ENCODE peak calls at places on chromosomes 7 and 10, in four cellular contexts. One of them, this sample, is unnamed. For H3K27me3, the result is how much of the 10 kb centered on the place peaks cover.

GRCh38 chr10:4519691-4520402 is 306.2 kb upstream of the AKR1E2 start:
- DNase-seq in esophagus squamous epithelium: no peak
- DNase-seq in MM.1S: no peak
- DNase-seq in dorsolateral prefrontal cortex: no peak
- DNase-seq in this sample: no peak

GRCh38 chr7:149774237-149775175 is 1.1 kb upstream of the ZNF467 start:
- DNase-seq in esophagus squamous epithelium: no peak
- DNase-seq in MM.1S: no peak
- DNase-seq in dorsolateral prefrontal cortex: no peak
- DNase-seq in this sample: no peak

GRCh38 chr7:18754766-18755165 is 259.2 kb downstream of the HDAC9 start:
- DNase-seq in esophagus squamous epithelium: no peak
- DNase-seq in MM.1S: no peak
- DNase-seq in dorsolateral prefrontal cortex: no peak
- DNase-seq in this sample: no peak

GRCh38 chr7:157855016-157855415 is 518.2 kb downstream of the DNAJB6 start:
- DNase-seq in esophagus squamous epithelium: no peak
- DNase-seq in MM.1S: no peak
- DNase-seq in dorsolateral prefrontal cortex: no peak
- DNase-seq in this sample: no peak

GRCh38 chr10:28214185-28214584 is 88.7 kb downstream of the MPP7 start:
- DNase-seq in esophagus squamous epithelium: no peak
- DNase-seq in MM.1S: no peak
- DNase-seq in dorsolateral prefrontal cortex: no peak
- DNase-seq in this sample: no peak

GRCh38 chr7:74058486-74058885 is 25.1 kb upstream of the LIMK1 start:
- DNase-seq in esophagus squamous epithelium: no peak
- DNase-seq in MM.1S: no peak
- DNase-seq in dorsolateral prefrontal cortex: no peak
- DNase-seq in this sample: no peak

GRCh38 chr7:36469236-36469635 is 79.6 kb downstream of the ANLN start:
- DNase-seq in esophagus squamous epithelium: no peak
- DNase-seq in MM.1S: no peak
- DNase-seq in dorsolateral prefrontal cortex: no peak
- DNase-seq in this sample: no peak

GRCh38 chr10:26528715-26529393 is 90.7 kb downstream of the APBB1IP start:
- DNase-seq in esophagus squamous epithelium: no peak
- DNase-seq in MM.1S: no peak
- DNase-seq in dorsolateral prefrontal cortex: no peak
- DNase-seq in this sample: no peak

GRCh38 chr10:132489053-132489703 is 48.4 kb upstream of the INPP5A start:
- DNase-seq in esophagus squamous epithelium: no peak
- DNase-seq in MM.1S: no peak
- DNase-seq in dorsolateral prefrontal cortex: peak
- DNase-seq in this sample: no peak

GRCh38 chr7:151838861-151839381 is 38.0 kb downstream of the PRKAG2 start:
- DNase-seq in esophagus squamous epithelium: no peak
- DNase-seq in MM.1S: peak
- DNase-seq in dorsolateral prefrontal cortex: peak
- DNase-seq in this sample: peak

GRCh38 chr10:61899997-61900828 is 1.3 kb upstream of the ARID5B start:
- DNase-seq in esophagus squamous epithelium: peak
- DNase-seq in MM.1S: peak
- DNase-seq in dorsolateral prefrontal cortex: peak
- DNase-seq in this sample: peak

GRCh38 chr10:114856544-114857287 is 35.1 kb downstream of the FHIP2A start:
- DNase-seq in esophagus squamous epithelium: no peak
- DNase-seq in MM.1S: peak
- DNase-seq in dorsolateral prefrontal cortex: no peak
- DNase-seq in this sample: no peak
- H3K27ac ChIP-seq in esophagus squamous epithelium: no peak
- H3K27ac ChIP-seq in MM.1S: peak
- H3K27ac ChIP-seq in dorsolateral prefrontal cortex: no peak
- H3K27ac ChIP-seq in this sample: no peak

GRCh38 chr10:101231912-101232689 is 2.8 kb upstream of the LBX1 start:
- DNase-seq in esophagus squamous epithelium: no peak
- DNase-seq in MM.1S: no peak
- DNase-seq in dorsolateral prefrontal cortex: no peak
- DNase-seq in this sample: no peak
- H3K27me3 ChIP-seq in esophagus squamous epithelium: half or more
- H3K27me3 ChIP-seq in MM.1S: half or more
- H3K27me3 ChIP-seq in dorsolateral prefrontal cortex: half or more
- H3K27me3 ChIP-seq in this sample: half or more

GRCh38 chr10:17227367-17228080 is 517 bp upstream of the VIM start:
- DNase-seq in esophagus squamous epithelium: no peak
- DNase-seq in MM.1S: peak
- DNase-seq in dorsolateral prefrontal cortex: no peak
- DNase-seq in this sample: peak
- H3K4me3 ChIP-seq in esophagus squamous epithelium: peak
- H3K4me3 ChIP-seq in MM.1S: peak
- H3K4me3 ChIP-seq in dorsolateral prefrontal cortex: peak
- H3K4me3 ChIP-seq in this sample: peak

GRCh38 chr7:6306471-6306870 is 34.0 kb upstream of the CYTH3 start:
- DNase-seq in esophagus squamous epithelium: no peak
- DNase-seq in MM.1S: no peak
- DNase-seq in dorsolateral prefrontal cortex: no peak
- DNase-seq in this sample: no peak
- H3K27ac ChIP-seq in esophagus squamous epithelium: no peak
- H3K27ac ChIP-seq in MM.1S: no peak
- H3K27ac ChIP-seq in dorsolateral prefrontal cortex: no peak
- H3K27ac ChIP-seq in this sample: no peak

GRCh38 chr10:100717166-100717565 is 28.2 kb upstream of the PAX2 start:
- DNase-seq in esophagus squamous epithelium: no peak
- DNase-seq in MM.1S: no peak
- DNase-seq in dorsolateral prefrontal cortex: no peak
- DNase-seq in this sample: no peak
- H3K27me3 ChIP-seq in esophagus squamous epithelium: half or more
- H3K27me3 ChIP-seq in MM.1S: half or more
- H3K27me3 ChIP-seq in dorsolateral prefrontal cortex: half or more
- H3K27me3 ChIP-seq in this sample: under half

GRCh38 chr7:7569113-7569527 is 2.4 kb downstream of the MIOS start:
- DNase-seq in esophagus squamous epithelium: no peak
- DNase-seq in MM.1S: peak
- DNase-seq in dorsolateral prefrontal cortex: no peak
- DNase-seq in this sample: peak
- H3K4me3 ChIP-seq in esophagus squamous epithelium: peak
- H3K4me3 ChIP-seq in MM.1S: peak
- H3K4me3 ChIP-seq in dorsolateral prefrontal cortex: peak
- H3K4me3 ChIP-seq in this sample: peak

GRCh38 chr7:26195182-26195581 is 5.4 kb downstream of the HNRNPA2B1 start:
- DNase-seq in esophagus squamous epithelium: no peak
- DNase-seq in MM.1S: no peak
- DNase-seq in dorsolateral prefrontal cortex: no peak
- DNase-seq in this sample: no peak
- H3K27ac ChIP-seq in esophagus squamous epithelium: no peak
- H3K27ac ChIP-seq in MM.1S: no peak
- H3K27ac ChIP-seq in dorsolateral prefrontal cortex: no peak
- H3K27ac ChIP-seq in this sample: no peak

This sample was measured in CD8-positive, alpha-beta memory T cell.